ENCODE peak calls at places on chromosomes 11 and 22, in nine cellular contexts. L, A, T, D, G, B, X, V and O are unnamed samples. For H3K4me1, the result is how much of the 10 kb centered on the place peaks cover.

GRCh38 chr11:106399624-106400023 is 322.2 kb downstream of the AASDHPPT start:
- DNase-seq in L (no peak), A (no peak), T (no peak), D (no peak), G (no peak), B (no peak), X (no peak), V (no peak), O (no peak)

GRCh38 chr22:35930933-35931332 is 97.7 kb downstream of the RBFOX2 start:
- DNase-seq in L (no peak), A (peak), T (no peak), D (no peak), G (no peak), B (no peak), X (peak), V (no peak), O (no peak)

GRCh38 chr11:117915219-117915618 is 14.0 kb downstream of the TMPRSS13 start:
- DNase-seq in L (no peak), A (no peak), T (no peak), D (no peak), G (no peak), B (peak), X (no peak), V (peak), O (no peak)

GRCh38 chr22:38762607-38763006 is 6.8 kb upstream of the SUN2 start:
- DNase-seq in L (no peak), A (no peak), T (no peak), D (no peak), G (no peak), B (no peak), X (no peak), V (no peak), O (no peak)

GRCh38 chr11:9001736-9002135 is 2.1 kb downstream of the NRIP3 start:
- DNase-seq in L (no peak), A (no peak), T (no peak), D (no peak), G (no peak), B (no peak), X (no peak), V (no peak), O (no peak)

GRCh38 chr22:17477401-17477833 is 85.9 kb upstream of the SLC25A18 start:
- DNase-seq in L (no peak), A (no peak), T (no peak), D (no peak), G (no peak), B (peak), X (no peak), V (no peak), O (no peak)

GRCh38 chr22:38700271-38700788 is 413 bp downstream of the JOSD1 start:
- DNase-seq in L (peak), A (no peak), T (no peak), D (peak), G (peak), B (peak), X (peak), V (peak), O (peak)

GRCh38 chr11:111691176-111691575 is 75.0 kb downstream of the PPP2R1B start:
- DNase-seq in L (no peak), A (no peak), T (no peak), D (no peak), G (no peak), B (no peak), X (no peak), V (no peak), O (no peak)

GRCh38 chr11:112965601-112966125 is 4.4 kb downstream of the NCAM1 start:
- DNase-seq in L (no peak), A (no peak), T (no peak), D (no peak), G (no peak), B (no peak), X (no peak), V (no peak), O (no peak)

GRCh38 chr11:64048042-64048854 is 12.5 kb downstream of the FLRT1 start:
- DNase-seq in L (no peak), A (no peak), T (no peak), D (no peak), G (peak), B (peak), X (peak), V (no peak), O (no peak)

GRCh38 chr11:107591446-107592236 is 694 bp downstream of the ELMOD1 start:
- DNase-seq in L (no peak), A (peak), T (peak), D (no peak), G (no peak), B (no peak), X (no peak), V (peak), O (no peak)

GRCh38 chr11:18485905-18486528 is 30.4 kb downstream of the LDHAL6A start:
- DNase-seq in L (no peak), A (no peak), T (no peak), D (no peak), G (no peak), B (no peak), X (no peak), V (no peak), O (no peak)

GRCh38 chr11:103987631-103988594 is 48.5 kb upstream of the DDI1 start:
- DNase-seq in L (no peak), A (no peak), T (no peak), D (no peak), G (no peak), B (no peak), X (no peak), V (no peak), O (no peak)

GRCh38 chr11:121418625-121419114 is 33.4 kb upstream of the SORL1 start:
- DNase-seq in L (no peak), A (no peak), T (no peak), D (no peak), G (no peak), B (no peak), X (no peak), V (no peak), O (no peak)

GRCh38 chr22:21443057-21443734 is 24.0 kb upstream of the TMEM191C start:
- DNase-seq in L (peak), A (no peak), T (peak), D (peak), G (peak), B (peak), X (no peak), V (peak), O (no peak)

GRCh38 chr11:92697461-92698314 is 271.8 kb upstream of the MTNR1B start:
- DNase-seq in L (no peak), A (no peak), T (no peak), D (no peak), G (no peak), B (no peak), X (no peak), V (no peak), O (no peak)

GRCh38 chr22:20979243-20979809 is 2.8 kb upstream of the LZTR1 start:
- DNase-seq in L (peak), A (no peak), T (peak), D (peak), G (no peak), B (peak), X (no peak), V (no peak), O (no peak)

GRCh38 chr11:77882396-77882795 is 61.5 kb downstream of the AAMDC start:
- DNase-seq in L (no peak), A (no peak), T (no peak), D (no peak), G (no peak), B (no peak), X (no peak), V (no peak), O (no peak)

GRCh38 chr22:46081831-46082210 is 68.5 kb upstream of the PPARA start:
- DNase-seq in L (peak), A (no peak), T (no peak), D (peak), G (peak), B (peak), X (no peak), V (no peak), O (no peak)

GRCh38 chr11:78398715-78399114 is 18.9 kb downstream of the GAB2 start:
- DNase-seq in L (no peak), A (no peak), T (no peak), D (no peak), G (no peak), B (no peak), X (no peak), V (no peak), O (no peak)

GRCh38 chr11:124812876-124813275 is 12.7 kb upstream of the MSANTD2 start:
- DNase-seq in L (no peak), A (no peak), T (no peak), D (no peak), G (no peak), B (no peak), X (no peak), V (no peak), O (no peak)

GRCh38 chr22:36201630-36202312 is at the start of gene APOL4:
- DNase-seq in L (peak), A (no peak), T (no peak), D (peak), G (peak), B (peak), X (no peak), V (peak), O (no peak)

GRCh38 chr22:39833610-39834009 is 60.0 kb downstream of the ENTHD1 start:
- DNase-seq in L (no peak), A (no peak), T (no peak), D (no peak), G (no peak), B (no peak), X (no peak), V (no peak), O (no peak)

GRCh38 chr22:39832627-39833074 is 60.9 kb downstream of the ENTHD1 start:
- DNase-seq in L (no peak), A (no peak), T (no peak), D (no peak), G (no peak), B (no peak), X (no peak), V (no peak), O (no peak)
- TF ChIP-seq POLR2A in L (no peak), A (no peak), T (no peak), D (no peak), G (no peak), B (no peak), X (no peak), V (no peak), O (no peak)

GRCh38 chr11:96186806-96187205 is 156.2 kb downstream of the MAML2 start:
- DNase-seq in L (no peak), A (no peak), T (no peak), D (no peak), G (no peak), B (no peak), X (no peak), V (no peak), O (no peak)
- H3K4me1 ChIP-seq in L (under half), A (under half), T (under half), D (under half), G (under half), B (under half), X (under half), V (under half), O (under half)

GRCh38 chr22:19851291-19852176 is 3.1 kb downstream of the GNB1L start:
- DNase-seq in L (peak), A (no peak), T (no peak), D (no peak), G (no peak), B (no peak), X (no peak), V (no peak), O (peak)
- TF ChIP-seq EP300 in L (no peak), A (no peak), T (no peak), D (no peak), G (no peak), B (no peak), X (no peak), V (no peak), O (no peak)

GRCh38 chr11:85951428-85952107 is 96.4 kb downstream of the CCDC83 start:
- DNase-seq in L (no peak), A (no peak), T (no peak), D (no peak), G (no peak), B (no peak), X (no peak), V (no peak), O (no peak)
- TF ChIP-seq POLR2A in L (no peak), A (no peak), T (no peak), D (no peak), G (no peak), B (no peak), X (no peak), V (no peak), O (no peak)

GRCh38 chr11:102192349-102193066 is 82.3 kb downstream of the YAP1 start:
- DNase-seq in L (no peak), A (no peak), T (no peak), D (no peak), G (no peak), B (no peak), X (peak), V (no peak), O (no peak)

GRCh38 chr11:102186836-102187235 is 76.6 kb downstream of the YAP1 start:
- DNase-seq in L (no peak), A (no peak), T (no peak), D (no peak), G (no peak), B (no peak), X (peak), V (no peak), O (no peak)

GRCh38 chr11:102191832-102192231 is 81.6 kb downstream of the YAP1 start:
- DNase-seq in L (no peak), A (no peak), T (no peak), D (no peak), G (no peak), B (no peak), X (peak), V (no peak), O (no peak)

GRCh38 chr11:102184269-102184987 is 74.2 kb downstream of the YAP1 start:
- DNase-seq in L (no peak), A (no peak), T (no peak), D (no peak), G (no peak), B (no peak), X (no peak), V (no peak), O (no peak)

GRCh38 chr11:102187416-102188125 is 77.3 kb downstream of the YAP1 start:
- DNase-seq in L (no peak), A (no peak), T (no peak), D (no peak), G (no peak), B (no peak), X (peak), V (no peak), O (no peak)
- H3K4me1 ChIP-seq in L (under half), A (under half), T (under half), D (under half), G (under half), B (under half), X (half or more), V (under half), O (half or more)

GRCh38 chr11:115141715-115142114 is 362.5 kb downstream of the CADM1 start:
- DNase-seq in L (no peak), A (no peak), T (no peak), D (no peak), G (no peak), B (no peak), X (no peak), V (no peak), O (no peak)
- TF ChIP-seq EP300 in L (no peak), A (no peak), T (no peak), D (no peak), G (no peak), B (no peak), X (no peak), V (no peak), O (no peak)

GRCh38 chr11:60504219-60504618 is 11.0 kb upstream of the MS4A13 start:
- DNase-seq in L (no peak), A (no peak), T (no peak), D (no peak), G (no peak), B (no peak), X (no peak), V (no peak), O (no peak)

GRCh38 chr11:60498853-60499252 is 6.3 kb downstream of the MS4A12 start:
- DNase-seq in L (no peak), A (no peak), T (no peak), D (no peak), G (no peak), B (no peak), X (no peak), V (no peak), O (no peak)

GRCh38 chr11:60498399-60498798 is 5.8 kb downstream of the MS4A12 start:
- DNase-seq in L (no peak), A (no peak), T (no peak), D (no peak), G (no peak), B (no peak), X (no peak), V (no peak), O (no peak)

GRCh38 chr11:60500276-60500935 is 7.8 kb downstream of the MS4A12 start:
- DNase-seq in L (no peak), A (no peak), T (no peak), D (no peak), G (no peak), B (no peak), X (no peak), V (no peak), O (no peak)

GRCh38 chr11:60502221-60502775 is 9.7 kb downstream of the MS4A12 start:
- DNase-seq in L (no peak), A (no peak), T (no peak), D (no peak), G (no peak), B (no peak), X (no peak), V (no peak), O (no peak)
- TF ChIP-seq POLR2A in L (no peak), A (no peak), T (no peak), D (no peak), G (no peak), B (no peak), X (no peak), V (no peak), O (no peak)

GRCh38 chr11:57501951-57502350 is 13.6 kb downstream of the SLC43A1 start:
- DNase-seq in L (no peak), A (no peak), T (no peak), D (peak), G (no peak), B (no peak), X (no peak), V (no peak), O (no peak)
- H3K4me1 ChIP-seq in L (under half), A (under half), T (under half), D (half or more), G (under half), B (under half), X (half or more), V (under half), O (under half)